ENCODE peak calls at places on chromosomes 16 and 17, in eight cellular contexts. One of them, this sample, is unnamed.

GRCh38 chr17:40895106-40895730 is 10.2 kb upstream of the KRT20 start:
- DNase-seq in colonic mucosa: no peak
- DNase-seq in stimulated activated CD8-positive, alpha-beta memory T cell treated with anti-CD3 and anti-CD28 coated beads, Interleukin-2, amount 100 ng/mL, for 1 hour: no peak
- DNase-seq in hypothalamus: no peak
- DNase-seq in foreskin fibroblast: no peak
- DNase-seq in RCC 7860: no peak
- DNase-seq in NCI-H510A treated with DMSO at 0.1 percent for 48 hours: no peak
- DNase-seq in pons: no peak
- DNase-seq in this sample: no peak

GRCh38 chr17:62109378-62109902 is 44.4 kb upstream of the MED13 start:
- DNase-seq in pons: no peak
- DNase-seq in foreskin fibroblast: peak
- DNase-seq in NCI-H510A treated with DMSO at 0.1 percent for 48 hours: peak
- DNase-seq in hypothalamus: no peak
- DNase-seq in stimulated activated CD8-positive, alpha-beta memory T cell treated with anti-CD3 and anti-CD28 coated beads, Interleukin-2, amount 100 ng/mL, for 1 hour: no peak
- DNase-seq in colonic mucosa: peak
- DNase-seq in RCC 7860: peak
- DNase-seq in this sample: peak

GRCh38 chr16:63614421-63614820 is 1507.4 kb downstream of the CDH11 start:
- DNase-seq in colonic mucosa: no peak
- DNase-seq in RCC 7860: no peak
- DNase-seq in stimulated activated CD8-positive, alpha-beta memory T cell treated with anti-CD3 and anti-CD28 coated beads, Interleukin-2, amount 100 ng/mL, for 1 hour: no peak
- DNase-seq in pons: no peak
- DNase-seq in NCI-H510A treated with DMSO at 0.1 percent for 48 hours: no peak
- DNase-seq in foreskin fibroblast: peak
- DNase-seq in hypothalamus: no peak
- DNase-seq in this sample: no peak

GRCh38 chr17:16273499-16273898 is 56.5 kb downstream of the PIGL start:
- DNase-seq in NCI-H510A treated with DMSO at 0.1 percent for 48 hours: no peak
- DNase-seq in stimulated activated CD8-positive, alpha-beta memory T cell treated with anti-CD3 and anti-CD28 coated beads, Interleukin-2, amount 100 ng/mL, for 1 hour: no peak
- DNase-seq in foreskin fibroblast: peak
- DNase-seq in pons: no peak
- DNase-seq in hypothalamus: no peak
- DNase-seq in RCC 7860: peak
- DNase-seq in colonic mucosa: no peak
- DNase-seq in this sample: no peak

GRCh38 chr17:68512247-68512966 is at the start of gene PRKAR1A:
- DNase-seq in hypothalamus: peak
- DNase-seq in NCI-H510A treated with DMSO at 0.1 percent for 48 hours: peak
- DNase-seq in stimulated activated CD8-positive, alpha-beta memory T cell treated with anti-CD3 and anti-CD28 coated beads, Interleukin-2, amount 100 ng/mL, for 1 hour: peak
- DNase-seq in colonic mucosa: peak
- DNase-seq in RCC 7860: peak
- DNase-seq in pons: peak
- DNase-seq in foreskin fibroblast: peak
- DNase-seq in this sample: peak

GRCh38 chr17:1180958-1181768 is 1.4 kb upstream of the ABR start:
- DNase-seq in RCC 7860: no peak
- DNase-seq in stimulated activated CD8-positive, alpha-beta memory T cell treated with anti-CD3 and anti-CD28 coated beads, Interleukin-2, amount 100 ng/mL, for 1 hour: no peak
- DNase-seq in pons: no peak
- DNase-seq in foreskin fibroblast: no peak
- DNase-seq in hypothalamus: no peak
- DNase-seq in colonic mucosa: no peak
- DNase-seq in NCI-H510A treated with DMSO at 0.1 percent for 48 hours: no peak
- DNase-seq in this sample: peak

GRCh38 chr17:37839196-37839978 is 84.8 kb upstream of the TBC1D3K start:
- DNase-seq in NCI-H510A treated with DMSO at 0.1 percent for 48 hours: no peak
- DNase-seq in foreskin fibroblast: no peak
- DNase-seq in hypothalamus: no peak
- DNase-seq in pons: no peak
- DNase-seq in RCC 7860: no peak
- DNase-seq in colonic mucosa: no peak
- DNase-seq in stimulated activated CD8-positive, alpha-beta memory T cell treated with anti-CD3 and anti-CD28 coated beads, Interleukin-2, amount 100 ng/mL, for 1 hour: no peak
- DNase-seq in this sample: no peak

GRCh38 chr17:79595956-79596355 is 14.9 kb downstream of the RBFOX3 start:
- DNase-seq in foreskin fibroblast: no peak
- DNase-seq in stimulated activated CD8-positive, alpha-beta memory T cell treated with anti-CD3 and anti-CD28 coated beads, Interleukin-2, amount 100 ng/mL, for 1 hour: no peak
- DNase-seq in colonic mucosa: no peak
- DNase-seq in RCC 7860: no peak
- DNase-seq in hypothalamus: no peak
- DNase-seq in NCI-H510A treated with DMSO at 0.1 percent for 48 hours: no peak
- DNase-seq in pons: no peak
- DNase-seq in this sample: no peak

GRCh38 chr17:4854181-4854681 is 21.1 kb downstream of the MINK1 start:
- DNase-seq in colonic mucosa: no peak
- DNase-seq in NCI-H510A treated with DMSO at 0.1 percent for 48 hours: peak
- DNase-seq in stimulated activated CD8-positive, alpha-beta memory T cell treated with anti-CD3 and anti-CD28 coated beads, Interleukin-2, amount 100 ng/mL, for 1 hour: no peak
- DNase-seq in foreskin fibroblast: peak
- DNase-seq in pons: no peak
- DNase-seq in hypothalamus: no peak
- DNase-seq in RCC 7860: no peak
- DNase-seq in this sample: no peak

GRCh38 chr16:56347670-56348069 is 77.7 kb downstream of the AMFR start:
- DNase-seq in NCI-H510A treated with DMSO at 0.1 percent for 48 hours: no peak
- DNase-seq in stimulated activated CD8-positive, alpha-beta memory T cell treated with anti-CD3 and anti-CD28 coated beads, Interleukin-2, amount 100 ng/mL, for 1 hour: no peak
- DNase-seq in pons: no peak
- DNase-seq in foreskin fibroblast: no peak
- DNase-seq in hypothalamus: no peak
- DNase-seq in colonic mucosa: no peak
- DNase-seq in RCC 7860: no peak
- DNase-seq in this sample: no peak

GRCh38 chr17:72865954-72866353 is 226.5 kb downstream of the SLC39A11 start:
- DNase-seq in foreskin fibroblast: no peak
- DNase-seq in NCI-H510A treated with DMSO at 0.1 percent for 48 hours: no peak
- DNase-seq in pons: no peak
- DNase-seq in colonic mucosa: no peak
- DNase-seq in RCC 7860: no peak
- DNase-seq in stimulated activated CD8-positive, alpha-beta memory T cell treated with anti-CD3 and anti-CD28 coated beads, Interleukin-2, amount 100 ng/mL, for 1 hour: no peak
- DNase-seq in hypothalamus: no peak
- DNase-seq in this sample: no peak

GRCh38 chr17:44787271-44787940 is 28.6 kb downstream of the ADAM11 start:
- DNase-seq in stimulated activated CD8-positive, alpha-beta memory T cell treated with anti-CD3 and anti-CD28 coated beads, Interleukin-2, amount 100 ng/mL, for 1 hour: no peak
- DNase-seq in NCI-H510A treated with DMSO at 0.1 percent for 48 hours: no peak
- DNase-seq in pons: no peak
- DNase-seq in colonic mucosa: peak
- DNase-seq in foreskin fibroblast: no peak
- DNase-seq in hypothalamus: no peak
- DNase-seq in RCC 7860: no peak
- DNase-seq in this sample: no peak